ENCODE peak calls at places on chromosomes 4 and X, in five cellular contexts. Y is activated effector memory CD4-positive, alpha-beta T cell treated with anti-CD3 and anti-CD28 coated beads, Interleukin-2, amount 50 U/mL, for 16 hours; R is activated T-helper 1 cell treated with anti-CD3 and anti-CD28 coated beads, Interleukin-12 subunit alpha, Interleukin-12 subunit beta, Interleukin-2, Interleukin-4 antibody, amounts not matched to agents 30 ng/mL and 10 ng/mL and 1 ng/mL, durations not matched to agents 14 hours and 24 hours and 36 hours; G is activated T-cell treated with anti-CD3 and anti-CD28 coated beads, Interleukin-2, amount 50 U/mL, for 48 hours; J is ELR. K is an unnamed sample.

GRCh38 chr4:115370012-115370411 is 256.6 kb upstream of the NDST4 start:
- DNase-seq in R (no peak), J (no peak), Y (no peak), G (no peak), K (no peak)

GRCh38 chrX:104695593-104695992 is 129.6 kb downstream of the IL1RAPL2 start:
- DNase-seq in J (no peak), Y (no peak), R (no peak), G (no peak), K (no peak)

GRCh38 chr4:176883108-176883550 is 90.4 kb upstream of the VEGFC start:
- DNase-seq in G (no peak), J (peak; percentile 35), Y (no peak), R (no peak), K (no peak)

GRCh38 chr4:71941001-71941400 is 90.8 kb upstream of the NPFFR2 start:
- DNase-seq in J (peak; percentile 57), R (no peak), G (no peak), Y (no peak), K (no peak)

GRCh38 chr4:153179100-153179499 is 25.1 kb upstream of the TRIM2 start:
- DNase-seq in R (no peak), Y (no peak), G (no peak), J (no peak), K (no peak)

GRCh38 chr4:4990857-4991540 is 28.3 kb downstream of the CYTL1 start:
- DNase-seq in Y (no peak), J (peak; percentile 87), G (no peak), R (no peak), K (peak; percentile 9)

GRCh38 chr4:182642831-182643230 is 274.4 kb downstream of the DCTD start:
- DNase-seq in Y (no peak), R (no peak), J (peak; percentile 35), G (no peak), K (no peak)

GRCh38 chr4:143286058-143286457 is 50.6 kb upstream of the GAB1 start:
- DNase-seq in J (no peak), R (no peak), G (no peak), Y (no peak), K (no peak)

GRCh38 chrX:133533249-133533648 is 118.0 kb upstream of the GPC4 start:
- DNase-seq in R (no peak), G (no peak), J (no peak), Y (no peak), K (no peak)

GRCh38 chr4:85913925-85914694 is 439.2 kb downstream of the ARHGAP24 start:
- DNase-seq in J (no peak), R (no peak), Y (no peak), G (no peak), K (no peak)

GRCh38 chrX:75746891-75747639 is 38.0 kb downstream of the MAGEE2 start:
- DNase-seq in R (peak; percentile 1), G (peak; percentile 53), Y (peak; percentile 70), J (peak; percentile 20), K (peak; percentile 45)